ENCODE peak calls at places on chromosome 15, in ten cellular contexts. O is neural crest cell; J is B cell; U is HFF-Myc; H is SK-N-SH; B is activated naive CD4-positive, alpha-beta T cell; S is activated T-helper 1 cell treated with anti-CD3 and anti-CD28 coated beads, Interleukin-2, amount 50 U/mL, for 16 hours; P is AG08395; W is mammary epithelial cell; K is activated CD4-positive, CD25-positive, alpha-beta regulatory T cell. R is an unnamed sample.

GRCh38 chr15:53658827-53659226 is 100.6 kb downstream of the WDR72 start:
- DNase-seq in P (no peak), W (no peak), J (no peak), B (no peak), U (no peak), O (no peak), H (no peak), K (no peak), S (no peak), R (no peak)

GRCh38 chr15:95594496-95594895 is 736.0 kb upstream of the NR2F2 start:
- DNase-seq in H (no peak), O (no peak), J (no peak), P (no peak), K (no peak), B (no peak), W (no peak), S (no peak), U (no peak), R (no peak)

GRCh38 chr15:41870689-41871081 is 23.2 kb downstream of the SPTBN5 start:
- DNase-seq in K (peak), W (peak), P (no peak), U (peak), O (no peak), J (no peak), H (no peak), B (no peak), S (peak), R (no peak)

GRCh38 chr15:95843241-95843851 is 487.2 kb upstream of the NR2F2 start:
- DNase-seq in H (no peak), B (no peak), P (peak), S (no peak), U (no peak), K (no peak), J (no peak), W (no peak), O (peak), R (no peak)

GRCh38 chr15:59249816-59250215 is 43.2 kb downstream of the LDHAL6B start:
- DNase-seq in J (no peak), S (no peak), W (peak), P (no peak), U (no peak), O (no peak), K (no peak), B (no peak), H (no peak), R (no peak)

GRCh38 chr15:42595641-42596240 is 20.3 kb downstream of the STARD9 start:
- DNase-seq in W (no peak), S (no peak), K (no peak), O (no peak), B (no peak), P (no peak), U (no peak), H (no peak), J (no peak), R (no peak)

GRCh38 chr15:91515188-91515754 is 338.2 kb upstream of the SLCO3A1 start:
- DNase-seq in U (no peak), S (no peak), P (peak), H (no peak), K (no peak), O (no peak), W (peak), J (no peak), B (no peak), R (no peak)

GRCh38 chr15:38378162-38378560 is 75.8 kb upstream of the FAM98B start:
- DNase-seq in U (no peak), B (no peak), H (no peak), K (no peak), J (no peak), P (peak), O (no peak), W (no peak), S (no peak), R (no peak)

GRCh38 chr15:97688886-97689285 is 271.6 kb upstream of the ARRDC4 start:
- DNase-seq in U (no peak), J (no peak), W (no peak), O (no peak), S (no peak), H (no peak), B (no peak), K (no peak), P (no peak), R (no peak)

GRCh38 chr15:61155741-61156700 is 73.1 kb downstream of the RORA start:
- DNase-seq in P (peak), W (peak), B (no peak), K (no peak), S (no peak), J (no peak), O (no peak), H (no peak), U (no peak), R (no peak)

GRCh38 chr15:40065166-40065565 is 26.2 kb upstream of the SRP14 start:
- DNase-seq in U (no peak), B (no peak), W (no peak), O (no peak), P (no peak), S (no peak), K (no peak), J (no peak), H (no peak), R (no peak)

GRCh38 chr15:59158701-59159034 is 48.0 kb upstream of the LDHAL6B start:
- DNase-seq in J (no peak), B (no peak), S (no peak), H (no peak), P (no peak), O (no peak), U (no peak), W (no peak), K (no peak), R (no peak)

GRCh38 chr15:49235446-49236207 is 65.6 kb downstream of the GALK2 start:
- DNase-seq in J (peak), O (peak), W (peak), H (peak), U (peak), S (no peak), P (peak), B (no peak), K (peak), R (no peak)

GRCh38 chr15:67521770-67522568 is 1.0 kb downstream of the C15orf61 start:
- DNase-seq in O (no peak), J (no peak), B (no peak), H (peak), K (no peak), S (no peak), P (peak), W (peak), U (peak), R (no peak)

GRCh38 chr15:68258684-68259083 is 18.9 kb upstream of the FEM1B start:
- DNase-seq in H (no peak), K (no peak), O (no peak), B (no peak), W (peak), P (no peak), U (no peak), J (no peak), S (no peak), R (no peak)

GRCh38 chr15:74172751-74173544 is 562 bp upstream of the ISLR start:
- DNase-seq in J (no peak), W (no peak), K (no peak), U (no peak), H (peak), P (peak), O (no peak), S (no peak), B (no peak), R (no peak)

GRCh38 chr15:52318729-52319500 is 23.3 kb upstream of the MYO5C start:
- DNase-seq in B (no peak), J (no peak), W (peak), K (no peak), O (no peak), P (no peak), S (no peak), U (no peak), H (no peak), R (no peak)

GRCh38 chr15:63093486-63094205 is 28.0 kb upstream of the LACTB start:
- DNase-seq in K (peak), S (peak), O (peak), P (peak), H (peak), J (peak), B (peak), W (peak), U (peak), R (no peak)

GRCh38 chr15:87269566-87269965 is 987.0 kb downstream of the NTRK3 start:
- DNase-seq in K (no peak), P (no peak), O (no peak), H (no peak), U (no peak), J (no peak), S (no peak), W (peak), B (no peak), R (no peak)

GRCh38 chr15:80494311-80494710 is 90.1 kb downstream of the ARNT2 start:
- DNase-seq in P (peak), O (no peak), B (no peak), H (no peak), U (no peak), W (no peak), J (no peak), S (no peak), K (no peak), R (no peak)

GRCh38 chr15:101773496-101774100 is 29.7 kb upstream of the OR4F6 start:
- DNase-seq in H (no peak), J (no peak), O (no peak), S (no peak), P (no peak), B (no peak), W (no peak), K (no peak), U (no peak), R (no peak)

GRCh38 chr15:84889313-84889990 is 5.0 kb downstream of the SLC28A1 start:
- DNase-seq in O (no peak), H (no peak), P (no peak), W (no peak), B (no peak), K (no peak), S (no peak), J (no peak), U (no peak), R (no peak)

GRCh38 chr15:85141601-85142185 is 160.0 kb downstream of the PDE8A start:
- DNase-seq in B (no peak), U (peak), J (no peak), W (no peak), K (no peak), P (no peak), H (no peak), S (no peak), O (no peak), R (no peak)

GRCh38 chr15:63390689-63391088 is 9.0 kb upstream of the CA12 start:
- DNase-seq in P (no peak), J (no peak), B (no peak), H (no peak), S (no peak), O (no peak), U (no peak), W (no peak), K (no peak), R (no peak)

GRCh38 chr15:79310612-79310984 is 314 bp upstream of the TMED3 start:
- DNase-seq in P (no peak), W (peak), H (no peak), K (no peak), U (no peak), J (no peak), O (no peak), B (no peak), S (no peak), R (no peak)

GRCh38 chr15:40879609-40880008 is 5.6 kb upstream of the RHOV start:
- DNase-seq in W (no peak), U (no peak), H (no peak), P (no peak), K (no peak), B (no peak), S (no peak), J (no peak), O (no peak), R (no peak)

GRCh38 chr15:58475573-58476524 is 44.1 kb downstream of the LIPC start:
- DNase-seq in W (peak), J (no peak), B (no peak), H (no peak), P (peak), U (no peak), O (peak), S (no peak), K (no peak), R (no peak)

R was measured in cortex of kidney.